ENCODE peak calls at places on chromosomes 3 and 15, in ten cellular contexts. X, C, N, F, W, T, L, H, U and S are unnamed samples.

GRCh38 chr3:16511561-16512434 is 1.7 kb downstream of the RFTN1 start:
- DNase-seq in X (peak), C (no peak), N (no peak), F (no peak), W (peak), T (peak), L (peak), H (no peak), U (peak), S (no peak)

GRCh38 chr15:86624261-86625036 is 544.8 kb downstream of the AGBL1 start:
- DNase-seq in X (peak), C (peak), N (peak), F (peak), W (no peak), T (peak), L (peak), H (peak), U (peak), S (peak)

GRCh38 chr15:53586815-53587214 is 172.6 kb downstream of the WDR72 start:
- DNase-seq in X (peak), C (peak), N (no peak), F (peak), W (peak), T (peak), L (no peak), H (peak), U (peak), S (peak)

GRCh38 chr3:177102526-177102925 is 94.8 kb downstream of the TBL1XR1 start:
- DNase-seq in X (no peak), C (no peak), N (no peak), F (no peak), W (no peak), T (peak), L (peak), H (no peak), U (no peak), S (no peak)

GRCh38 chr3:157113832-157114505 is 46.0 kb downstream of the CCNL1 start:
- DNase-seq in X (no peak), C (no peak), N (no peak), F (no peak), W (no peak), T (no peak), L (no peak), H (no peak), U (no peak), S (no peak)

GRCh38 chr3:161630791-161631190 is 134.2 kb downstream of the OTOL1 start:
- DNase-seq in X (no peak), C (no peak), N (no peak), F (no peak), W (no peak), T (peak), L (no peak), H (no peak), U (no peak), S (no peak)

GRCh38 chr3:152638707-152639450 is 196.1 kb upstream of the P2RY1 start:
- DNase-seq in X (no peak), C (no peak), N (no peak), F (no peak), W (no peak), T (peak), L (peak), H (no peak), U (no peak), S (no peak)

GRCh38 chr3:66076861-66077495 is 38.3 kb upstream of the MAGI1 start:
- DNase-seq in X (no peak), C (no peak), N (no peak), F (no peak), W (no peak), T (peak), L (peak), H (no peak), U (no peak), S (no peak)

GRCh38 chr3:165254812-165255211 is 58.6 kb upstream of the SLITRK3 start:
- DNase-seq in X (no peak), C (no peak), N (peak), F (no peak), W (no peak), T (peak), L (peak), H (peak), U (no peak), S (no peak)

GRCh38 chr3:171932153-171932567 is 89.0 kb downstream of the TMEM212 start:
- DNase-seq in X (no peak), C (no peak), N (no peak), F (no peak), W (no peak), T (no peak), L (no peak), H (no peak), U (no peak), S (no peak)

GRCh38 chr3:65732060-65732933 is 306.4 kb downstream of the MAGI1 start:
- DNase-seq in X (no peak), C (no peak), N (peak), F (no peak), W (no peak), T (peak), L (peak), H (peak), U (no peak), S (no peak)

GRCh38 chr15:77909131-77909940 is 168.2 kb downstream of the TBC1D2B start:
- DNase-seq in X (peak), C (no peak), N (no peak), F (no peak), W (no peak), T (no peak), L (no peak), H (no peak), U (no peak), S (no peak)

GRCh38 chr3:147313513-147313912 is 92.8 kb downstream of the ZIC4 start:
- DNase-seq in X (no peak), C (no peak), N (no peak), F (no peak), W (no peak), T (no peak), L (no peak), H (no peak), U (no peak), S (no peak)

GRCh38 chr3:40782086-40782721 is 257.4 kb downstream of the ZNF621 start:
- DNase-seq in X (no peak), C (no peak), N (no peak), F (no peak), W (no peak), T (peak), L (no peak), H (no peak), U (no peak), S (no peak)

GRCh38 chr3:187014417-187014864 is 84.1 kb downstream of the ST6GAL1 start:
- DNase-seq in X (no peak), C (no peak), N (no peak), F (no peak), W (no peak), T (no peak), L (peak), H (no peak), U (no peak), S (no peak)

GRCh38 chr3:47976135-47976758 is 40.0 kb downstream of the MAP4 start:
- DNase-seq in X (no peak), C (no peak), N (no peak), F (no peak), W (no peak), T (no peak), L (no peak), H (no peak), U (no peak), S (no peak)

GRCh38 chr3:140972833-140973232 is 31.2 kb downstream of the SLC25A36 start:
- DNase-seq in X (no peak), C (no peak), N (no peak), F (no peak), W (no peak), T (peak), L (peak), H (peak), U (no peak), S (no peak)

GRCh38 chr3:68088636-68089035 is 434.2 kb upstream of the SUCLG2 start:
- DNase-seq in X (no peak), C (no peak), N (no peak), F (no peak), W (no peak), T (no peak), L (no peak), H (no peak), U (no peak), S (no peak)

GRCh38 chr3:124768812-124769211 is 38.6 kb downstream of the UMPS start:
- DNase-seq in X (no peak), C (no peak), N (peak), F (no peak), W (no peak), T (no peak), L (no peak), H (peak), U (peak), S (no peak)

GRCh38 chr3:139601191-139601961 is 61.8 kb upstream of the RBP1 start:
- DNase-seq in X (no peak), C (no peak), N (no peak), F (no peak), W (no peak), T (peak), L (no peak), H (no peak), U (no peak), S (no peak)

GRCh38 chr15:50906954-50907865 is 1.3 kb upstream of the AP4E1 start:
- DNase-seq in X (no peak), C (no peak), N (no peak), F (no peak), W (no peak), T (no peak), L (peak), H (peak), U (peak), S (no peak)

GRCh38 chr3:87207500-87207899 is 19.6 kb upstream of the CHMP2B start:
- DNase-seq in X (no peak), C (no peak), N (peak), F (no peak), W (no peak), T (peak), L (no peak), H (no peak), U (no peak), S (no peak)

GRCh38 chr15:43469867-43470266 is 23.1 kb downstream of the TP53BP1 start:
- DNase-seq in X (no peak), C (no peak), N (no peak), F (no peak), W (no peak), T (peak), L (peak), H (no peak), U (no peak), S (no peak)

GRCh38 chr3:193060738-193061137 is 143.1 kb upstream of the MB21D2 start:
- DNase-seq in X (no peak), C (no peak), N (no peak), F (no peak), W (no peak), T (no peak), L (no peak), H (no peak), U (no peak), S (no peak)

GRCh38 chr3:186849392-186849975 is 7.0 kb downstream of the ADIPOQ start:
- DNase-seq in X (no peak), C (no peak), N (peak), F (no peak), W (no peak), T (peak), L (peak), H (peak), U (no peak), S (no peak)

GRCh38 chr15:91426412-91426811 is 326.4 kb downstream of the SV2B start:
- DNase-seq in X (no peak), C (no peak), N (no peak), F (no peak), W (no peak), T (no peak), L (no peak), H (no peak), U (no peak), S (no peak)

GRCh38 chr3:52233108-52233591 is 5.8 kb downstream of the TWF2 start:
- DNase-seq in X (peak), C (no peak), N (no peak), F (no peak), W (no peak), T (no peak), L (no peak), H (no peak), U (no peak), S (no peak)

GRCh38 chr3:52236424-52236886 is 2.5 kb downstream of the TWF2 start:
- DNase-seq in X (no peak), C (no peak), N (no peak), F (no peak), W (peak), T (no peak), L (no peak), H (no peak), U (no peak), S (no peak)

GRCh38 chr3:52233968-52234367 is 5.0 kb downstream of the TWF2 start:
- DNase-seq in X (peak), C (no peak), N (no peak), F (no peak), W (no peak), T (no peak), L (no peak), H (no peak), U (no peak), S (peak)

GRCh38 chr3:52232279-52233107 is 6.5 kb downstream of the TWF2 start:
- DNase-seq in X (peak), C (no peak), N (no peak), F (no peak), W (no peak), T (no peak), L (no peak), H (no peak), U (no peak), S (no peak)

GRCh38 chr3:52234516-52235447 is 4.2 kb downstream of the TWF2 start:
- DNase-seq in X (peak), C (no peak), N (no peak), F (no peak), W (no peak), T (no peak), L (no peak), H (no peak), U (no peak), S (no peak)
- TF ChIP-seq CTCF in X (no peak), C (no peak), N (no peak), F (no peak), W (no peak), T (no peak), L (no peak), H (no peak), U (no peak), S (no peak)

GRCh38 chr3:123725652-123726400 is 141.0 kb upstream of the HACD2 start:
- DNase-seq in X (no peak), C (no peak), N (no peak), F (no peak), W (no peak), T (no peak), L (no peak), H (no peak), U (no peak), S (no peak)

GRCh38 chr3:123722021-123722420 is 137.2 kb upstream of the HACD2 start:
- DNase-seq in X (no peak), C (no peak), N (no peak), F (no peak), W (no peak), T (no peak), L (no peak), H (no peak), U (no peak), S (no peak)

GRCh38 chr3:123720638-123721037 is 135.8 kb upstream of the HACD2 start:
- DNase-seq in X (no peak), C (no peak), N (no peak), F (no peak), W (no peak), T (no peak), L (no peak), H (no peak), U (no peak), S (no peak)

GRCh38 chr3:123723527-123724168 is 138.8 kb upstream of the HACD2 start:
- DNase-seq in X (no peak), C (peak), N (peak), F (peak), W (peak), T (peak), L (peak), H (peak), U (peak), S (no peak)

DNA sequence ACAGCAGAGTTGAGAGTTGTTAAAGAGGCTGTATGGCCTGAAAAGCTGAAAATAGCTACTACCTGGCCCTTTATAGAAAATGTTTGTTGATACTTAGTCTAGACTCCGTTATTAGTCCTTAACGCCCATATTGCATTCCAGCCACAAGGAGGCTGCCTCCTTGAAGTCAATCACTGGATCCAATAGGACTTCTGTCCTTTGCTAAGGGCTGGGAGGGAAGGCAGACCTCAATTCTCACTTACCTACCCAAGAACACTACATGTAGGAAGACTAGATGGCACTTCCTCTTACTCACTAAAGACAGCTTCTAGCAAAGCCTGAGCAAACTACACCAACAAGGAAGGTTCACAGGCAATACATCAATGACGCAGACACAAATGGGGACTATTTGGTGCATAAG is 139.5 kb upstream of the HACD2 start:
- DNase-seq in X (no peak), C (no peak), N (no peak), F (no peak), W (no peak), T (no peak), L (peak), H (no peak), U (no peak), S (no peak)
- TF ChIP-seq CTCF in X (no peak), C (no peak), N (no peak), F (no peak), W (no peak), T (peak), L (peak), H (no peak), U (no peak), S (no peak)

GRCh38 chr3:184593201-184593922 is 31.8 kb downstream of the EPHB3 start:
- DNase-seq in X (no peak), C (no peak), N (no peak), F (no peak), W (no peak), T (peak), L (peak), H (no peak), U (no peak), S (no peak)

GRCh38 chr3:184592411-184593200 is 31.0 kb downstream of the EPHB3 start:
- DNase-seq in X (no peak), C (no peak), N (no peak), F (no peak), W (no peak), T (peak), L (peak), H (no peak), U (no peak), S (no peak)

GRCh38 chr3:184593923-184594303 is 32.3 kb downstream of the EPHB3 start:
- DNase-seq in X (no peak), C (no peak), N (no peak), F (no peak), W (no peak), T (no peak), L (no peak), H (no peak), U (no peak), S (no peak)

GRCh38 chr3:184590795-184591194 is 29.2 kb downstream of the EPHB3 start:
- DNase-seq in X (no peak), C (no peak), N (no peak), F (no peak), W (no peak), T (no peak), L (no peak), H (no peak), U (no peak), S (no peak)

GRCh38 chr3:184591789-184592188 is 30.2 kb downstream of the EPHB3 start:
- DNase-seq in X (no peak), C (no peak), N (no peak), F (no peak), W (no peak), T (no peak), L (no peak), H (no peak), U (no peak), S (peak)
- TF ChIP-seq CTCF in X (no peak), C (no peak), N (no peak), F (no peak), W (no peak), T (no peak), L (no peak), H (no peak), U (no peak), S (no peak)

DNA sequence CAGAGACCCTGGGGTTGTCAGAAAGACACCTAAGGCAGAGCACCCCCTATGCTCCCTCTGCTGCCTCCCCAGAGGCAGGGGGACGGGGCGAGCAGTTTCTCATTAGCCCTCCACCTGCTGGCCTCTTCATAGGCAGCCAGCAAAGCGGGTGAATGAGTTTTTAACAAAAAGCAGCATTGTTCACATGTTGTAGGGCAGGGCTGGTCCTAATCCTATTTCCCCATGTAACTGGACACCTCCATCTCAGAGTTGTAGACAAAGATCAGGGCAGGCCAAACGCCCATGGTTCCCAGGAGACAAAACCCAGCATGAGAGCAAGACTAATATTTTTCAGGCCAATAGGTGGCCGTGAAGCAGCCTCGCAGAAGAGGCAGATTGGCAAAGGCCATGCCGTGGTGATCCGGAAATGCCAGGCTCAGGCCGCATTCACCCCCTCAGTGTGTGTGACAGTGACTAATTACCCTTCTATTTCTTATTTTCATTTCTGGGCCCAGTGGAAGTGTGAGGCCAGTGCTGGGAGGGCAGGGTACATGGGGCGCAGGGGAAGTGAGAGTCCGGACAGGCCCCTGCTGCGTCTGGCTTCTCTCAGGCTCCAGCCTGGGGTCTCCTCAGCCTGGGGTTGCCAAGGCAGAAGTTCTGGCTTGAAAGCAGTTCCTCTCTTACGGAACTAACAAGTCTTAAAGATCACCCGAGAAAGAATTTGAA is 64.7 kb downstream of the BOC start:
- DNase-seq in X (no peak), C (no peak), N (no peak), F (peak), W (no peak), T (peak), L (peak), H (peak), U (peak), S (no peak)
- TF ChIP-seq CTCF in X (no peak), C (peak), N (no peak), F (no peak), W (no peak), T (peak), L (peak), H (peak), U (peak), S (no peak)

GRCh38 chr3:127171721-127172120 is 21.2 kb upstream of the PRR23E start:
- DNase-seq in X (no peak), C (no peak), N (no peak), F (no peak), W (no peak), T (no peak), L (no peak), H (no peak), U (no peak), S (no peak)

GRCh38 chr3:127172211-127172610 is 20.7 kb upstream of the PRR23E start:
- DNase-seq in X (no peak), C (no peak), N (no peak), F (no peak), W (no peak), T (no peak), L (no peak), H (no peak), U (no peak), S (no peak)

GRCh38 chr3:127171320-127171719 is 21.6 kb upstream of the PRR23E start:
- DNase-seq in X (no peak), C (no peak), N (no peak), F (no peak), W (no peak), T (no peak), L (no peak), H (no peak), U (no peak), S (no peak)

GRCh38 chr3:127172670-127173515 is 20.0 kb upstream of the PRR23E start:
- DNase-seq in X (no peak), C (no peak), N (no peak), F (peak), W (no peak), T (peak), L (peak), H (no peak), U (no peak), S (no peak)

GRCh38 chr3:127170794-127171193 is 22.1 kb upstream of the PRR23E start:
- DNase-seq in X (no peak), C (no peak), N (no peak), F (no peak), W (no peak), T (peak), L (peak), H (no peak), U (no peak), S (no peak)
- TF ChIP-seq CTCF in X (no peak), C (no peak), N (no peak), F (no peak), W (no peak), T (no peak), L (no peak), H (no peak), U (no peak), S (no peak)

GRCh38 chr3:185049710-185050109 is 103.2 kb downstream of the C3orf70 start:
- DNase-seq in X (no peak), C (no peak), N (no peak), F (no peak), W (no peak), T (no peak), L (no peak), H (no peak), U (no peak), S (no peak)
- TF ChIP-seq CTCF in X (no peak), C (no peak), N (no peak), F (no peak), W (no peak), T (no peak), L (no peak), H (no peak), U (no peak), S (no peak)

GRCh38 chr15:75992897-75993296 is 19.3 kb downstream of the NRG4 start:
- DNase-seq in X (no peak), C (no peak), N (no peak), F (no peak), W (no peak), T (no peak), L (no peak), H (no peak), U (no peak), S (no peak)
- TF ChIP-seq CTCF in X (no peak), C (no peak), N (no peak), F (no peak), W (no peak), T (no peak), L (no peak), H (no peak), U (no peak), S (no peak)